ENCODE peak calls at places on chromosomes 3 and 15, in four cellular contexts. One of them, this sample, is unnamed.

GRCh38 chr15:41871175-41871905 is 22.5 kb downstream of the SPTBN5 start:
- DNase-seq in heart right ventricle: no peak
- DNase-seq in lower lobe of right lung: no peak
- DNase-seq in AG04450: no peak
- DNase-seq in this sample: peak

GRCh38 chr3:38004415-38005075 is 14.0 kb downstream of the VILL start:
- DNase-seq in lower lobe of right lung: peak
- DNase-seq in heart right ventricle: peak
- DNase-seq in AG04450: no peak
- DNase-seq in this sample: peak

GRCh38 chr3:155281892-155282291 is 11.6 kb downstream of the STRIT1 start:
- DNase-seq in heart right ventricle: no peak
- DNase-seq in AG04450: no peak
- DNase-seq in lower lobe of right lung: no peak
- DNase-seq in this sample: no peak

GRCh38 chr15:65981837-65982696 is 112.8 kb downstream of the RAB11A start:
- DNase-seq in lower lobe of right lung: peak
- DNase-seq in heart right ventricle: no peak
- DNase-seq in AG04450: no peak
- DNase-seq in this sample: no peak

GRCh38 chr3:114370537-114371174 is 76.8 kb downstream of the TIGIT start:
- DNase-seq in heart right ventricle: no peak
- DNase-seq in lower lobe of right lung: no peak
- DNase-seq in AG04450: no peak
- DNase-seq in this sample: no peak

GRCh38 chr15:77871838-77872371 is 205.6 kb downstream of the TBC1D2B start:
- DNase-seq in AG04450: no peak
- DNase-seq in lower lobe of right lung: peak
- DNase-seq in heart right ventricle: no peak
- DNase-seq in this sample: peak

GRCh38 chr15:25238716-25239470 is 199.9 kb downstream of the UBE3A start:
- DNase-seq in lower lobe of right lung: peak
- DNase-seq in AG04450: no peak
- DNase-seq in heart right ventricle: no peak
- DNase-seq in this sample: peak

GRCh38 chr3:43496740-43497375 is 125.0 kb downstream of the ANO10 start:
- DNase-seq in lower lobe of right lung: no peak
- DNase-seq in heart right ventricle: no peak
- DNase-seq in AG04450: no peak
- DNase-seq in this sample: no peak

GRCh38 chr15:43121863-43122262 is 11.5 kb upstream of the TMEM62 start:
- DNase-seq in heart right ventricle: no peak
- DNase-seq in AG04450: no peak
- DNase-seq in lower lobe of right lung: no peak
- DNase-seq in this sample: no peak

GRCh38 chr3:184733971-184734608 is 22.2 kb upstream of the MAGEF1 start:
- DNase-seq in lower lobe of right lung: no peak
- DNase-seq in AG04450: no peak
- DNase-seq in heart right ventricle: no peak
- DNase-seq in this sample: no peak

GRCh38 chr3:107826727-107827126 is 264.1 kb downstream of the CD47 start:
- DNase-seq in heart right ventricle: no peak
- DNase-seq in AG04450: no peak
- DNase-seq in lower lobe of right lung: no peak
- DNase-seq in this sample: no peak

GRCh38 chr3:58251653-58252052 is 14.1 kb downstream of the ABHD6 start:
- DNase-seq in heart right ventricle: no peak
- DNase-seq in AG04450: no peak
- DNase-seq in lower lobe of right lung: no peak
- DNase-seq in this sample: no peak
- H3K27ac ChIP-seq in heart right ventricle: no peak
- H3K27ac ChIP-seq in AG04450: no peak
- H3K27ac ChIP-seq in lower lobe of right lung: no peak
- H3K27ac ChIP-seq in this sample: no peak

GRCh38 chr3:15768421-15769255 is 29.1 kb downstream of the ANKRD28 start:
- DNase-seq in AG04450: peak
- DNase-seq in lower lobe of right lung: peak
- DNase-seq in heart right ventricle: no peak
- DNase-seq in this sample: no peak

GRCh38 chr3:15766406-15766805 is 31.4 kb downstream of the ANKRD28 start:
- DNase-seq in AG04450: no peak
- DNase-seq in heart right ventricle: no peak
- DNase-seq in lower lobe of right lung: no peak
- DNase-seq in this sample: no peak

GRCh38 chr3:15771444-15771843 is 26.3 kb downstream of the ANKRD28 start:
- DNase-seq in AG04450: no peak
- DNase-seq in heart right ventricle: no peak
- DNase-seq in lower lobe of right lung: no peak
- DNase-seq in this sample: no peak

DNA sequence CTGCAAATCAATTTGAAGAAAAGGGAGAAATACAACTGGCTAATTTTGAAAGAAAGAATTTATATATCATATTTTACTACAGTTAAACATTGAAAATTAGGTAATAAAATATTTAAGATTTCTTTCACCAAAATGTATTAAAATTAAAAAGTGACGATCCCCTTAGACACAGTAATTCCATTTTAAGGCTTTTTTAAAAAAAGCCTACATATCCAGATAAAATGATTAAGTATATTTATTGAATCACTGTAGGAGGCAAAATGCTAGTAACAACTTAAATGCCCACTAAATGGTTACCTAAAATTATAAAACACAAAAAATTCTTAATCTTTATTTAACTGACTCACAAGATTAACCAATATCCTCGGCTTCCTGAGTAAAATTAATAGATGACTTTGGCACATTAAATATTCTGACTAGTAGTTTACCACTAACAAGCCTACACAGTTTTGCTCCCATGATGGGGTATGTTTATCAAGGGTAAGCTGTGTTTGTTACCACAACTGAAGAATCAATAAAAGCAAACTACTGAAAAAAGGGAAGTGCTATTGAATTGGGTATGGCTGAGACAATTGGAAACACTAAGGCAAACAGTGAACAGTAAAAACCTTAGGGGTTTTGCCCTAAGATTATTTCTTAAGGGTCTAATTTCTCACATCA is 28.4 kb downstream of the ANKRD28 start:
- DNase-seq in lower lobe of right lung: no peak
- DNase-seq in heart right ventricle: no peak
- DNase-seq in AG04450: no peak
- DNase-seq in this sample: no peak
- H3K27ac ChIP-seq in lower lobe of right lung: no peak
- H3K27ac ChIP-seq in heart right ventricle: no peak
- H3K27ac ChIP-seq in AG04450: peak
- H3K27ac ChIP-seq in this sample: peak

DNA sequence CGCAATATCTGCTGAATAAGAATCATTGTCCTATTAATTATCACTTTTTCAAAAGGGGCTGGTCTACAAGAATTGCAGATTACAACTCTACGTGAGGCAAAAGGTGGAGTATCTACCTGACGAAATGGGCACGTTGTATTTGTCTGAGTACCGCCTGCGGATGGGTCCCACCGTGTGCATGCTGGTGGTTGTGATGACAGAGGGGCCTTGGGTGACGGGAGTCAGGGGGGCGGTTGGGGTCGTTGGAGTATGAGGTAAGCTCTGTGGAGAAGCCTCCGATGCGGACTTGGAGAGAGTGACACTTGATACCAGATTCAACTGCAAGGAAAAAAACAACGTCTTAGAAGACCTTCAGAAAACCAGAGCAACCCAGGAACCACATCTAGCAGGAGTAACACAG is 605.8 kb downstream of the FOXP1 start:
- DNase-seq in lower lobe of right lung: no peak
- DNase-seq in heart right ventricle: no peak
- DNase-seq in AG04450: no peak
- DNase-seq in this sample: no peak
- H3K27ac ChIP-seq in lower lobe of right lung: no peak
- H3K27ac ChIP-seq in heart right ventricle: no peak
- H3K27ac ChIP-seq in AG04450: no peak
- H3K27ac ChIP-seq in this sample: no peak

GRCh38 chr15:89652666-89653065 is 2.6 kb downstream of the KIF7 start:
- DNase-seq in AG04450: no peak
- DNase-seq in heart right ventricle: no peak
- DNase-seq in lower lobe of right lung: no peak
- DNase-seq in this sample: no peak

GRCh38 chr15:89653578-89653977 is 1.7 kb downstream of the KIF7 start:
- DNase-seq in lower lobe of right lung: no peak
- DNase-seq in AG04450: no peak
- DNase-seq in heart right ventricle: no peak
- DNase-seq in this sample: no peak

GRCh38 chr15:89654311-89654761 is 931 bp downstream of the KIF7 start:
- DNase-seq in AG04450: no peak
- DNase-seq in lower lobe of right lung: no peak
- DNase-seq in heart right ventricle: no peak
- DNase-seq in this sample: no peak

GRCh38 chr15:89656116-89656815 is 999 bp upstream of the KIF7 start:
- DNase-seq in AG04450: no peak
- DNase-seq in lower lobe of right lung: no peak
- DNase-seq in heart right ventricle: no peak
- DNase-seq in this sample: no peak

GRCh38 chr15:89654847-89655805 is at the start of gene KIF7:
- DNase-seq in heart right ventricle: no peak
- DNase-seq in lower lobe of right lung: no peak
- DNase-seq in AG04450: no peak
- DNase-seq in this sample: no peak
- H3K27ac ChIP-seq in heart right ventricle: no peak
- H3K27ac ChIP-seq in lower lobe of right lung: no peak
- H3K27ac ChIP-seq in AG04450: peak
- H3K27ac ChIP-seq in this sample: no peak

GRCh38 chr3:117036259-117036799 is 326.8 kb downstream of the TUSC7 start:
- DNase-seq in AG04450: peak
- DNase-seq in heart right ventricle: peak
- DNase-seq in lower lobe of right lung: no peak
- DNase-seq in this sample: no peak

DNA sequence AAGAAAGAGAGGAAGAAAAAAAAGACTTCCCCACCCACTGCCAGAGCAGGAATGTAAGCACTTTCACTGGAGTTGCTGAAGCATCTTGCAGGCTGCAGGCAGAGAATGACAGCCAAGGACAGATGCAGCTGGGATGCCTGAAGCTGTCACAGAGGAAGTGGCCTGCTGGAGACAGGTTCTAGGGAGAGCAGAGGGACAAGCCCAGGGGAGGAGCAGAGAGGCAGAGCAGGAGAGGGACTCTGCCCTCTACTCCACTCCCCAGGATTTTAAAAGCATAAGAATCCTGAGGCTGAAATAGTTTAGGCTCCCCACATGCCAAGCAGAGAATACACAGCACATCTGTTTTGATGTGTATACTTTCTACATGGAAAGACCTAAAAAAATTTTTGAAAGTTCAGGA is 326.2 kb downstream of the TUSC7 start:
- DNase-seq in AG04450: no peak
- DNase-seq in lower lobe of right lung: no peak
- DNase-seq in heart right ventricle: no peak
- DNase-seq in this sample: no peak
- H3K27ac ChIP-seq in AG04450: peak
- H3K27ac ChIP-seq in lower lobe of right lung: peak
- H3K27ac ChIP-seq in heart right ventricle: no peak
- H3K27ac ChIP-seq in this sample: no peak

GRCh38 chr3:131704084-131704483 is 201.3 kb upstream of the MRPL3 start:
- DNase-seq in heart right ventricle: no peak
- DNase-seq in AG04450: no peak
- DNase-seq in lower lobe of right lung: no peak
- DNase-seq in this sample: no peak

GRCh38 chr3:131705558-131706051 is 202.8 kb upstream of the MRPL3 start:
- DNase-seq in lower lobe of right lung: no peak
- DNase-seq in AG04450: no peak
- DNase-seq in heart right ventricle: no peak
- DNase-seq in this sample: no peak

GRCh38 chr3:131708216-131708615 is 205.4 kb upstream of the MRPL3 start:
- DNase-seq in lower lobe of right lung: no peak
- DNase-seq in heart right ventricle: no peak
- DNase-seq in AG04450: no peak
- DNase-seq in this sample: no peak

GRCh38 chr3:131702156-131702555 is 199.4 kb upstream of the MRPL3 start:
- DNase-seq in AG04450: no peak
- DNase-seq in heart right ventricle: no peak
- DNase-seq in lower lobe of right lung: no peak
- DNase-seq in this sample: no peak

GRCh38 chr3:131705099-131705498 is 202.3 kb upstream of the MRPL3 start:
- DNase-seq in lower lobe of right lung: no peak
- DNase-seq in heart right ventricle: no peak
- DNase-seq in AG04450: no peak
- DNase-seq in this sample: no peak
- H3K27ac ChIP-seq in lower lobe of right lung: no peak
- H3K27ac ChIP-seq in heart right ventricle: no peak
- H3K27ac ChIP-seq in AG04450: no peak
- H3K27ac ChIP-seq in this sample: no peak

This sample was measured in right lobe of liver.